ENCODE peak calls at places on chromosomes 12 and 14, in ten cellular contexts. Z, H, W, L, O, S, X, M, G and N are unnamed samples.

GRCh38 chr14:24734917-24735500 is 101.0 kb upstream of the GZMB start:
- DNase-seq in X (no peak), Z (peak; percentile 52), S (no peak), M (peak; percentile 39), L (no peak), G (no peak), H (peak; percentile 83), W (peak; percentile 63), O (peak; percentile 7), N (peak; percentile 54)

GRCh38 chr12:10033783-10034381 is 3.4 kb downstream of the CLEC9A start:
- DNase-seq in G (no peak), S (no peak), X (no peak), H (no peak), M (no peak), L (no peak), Z (peak; percentile 27), O (no peak), W (peak; percentile 7), N (no peak)

GRCh38 chr12:125797421-125798175 is 732.4 kb downstream of the AACS start:
- DNase-seq in H (no peak), S (no peak), X (no peak), Z (peak; percentile 70), W (no peak), O (no peak), M (no peak), G (no peak), L (no peak), N (no peak)

GRCh38 chr12:25759752-25760151 is 198.7 kb upstream of the RASSF8 start:
- DNase-seq in Z (no peak), H (no peak), M (no peak), O (no peak), G (no peak), L (no peak), W (peak; percentile 3), S (no peak), X (no peak), N (no peak)

GRCh38 chr14:103558071-103558882 is 4.2 kb downstream of the BAG5 start:
- DNase-seq in M (no peak), Z (peak; percentile 70), O (no peak), W (peak; percentile 53), L (no peak), S (no peak), X (no peak), H (no peak), G (no peak), N (no peak)

GRCh38 chr12:122749569-122750332 is 2.9 kb upstream of the DENR start:
- DNase-seq in W (no peak), H (peak; percentile 35), G (no peak), L (peak; percentile 82), X (no peak), M (no peak), O (peak; percentile 64), S (no peak), Z (no peak), N (no peak)

GRCh38 chr12:2481951-2482350 is 312.8 kb upstream of the FKBP4 start:
- DNase-seq in G (no peak), Z (no peak), M (no peak), L (no peak), S (no peak), H (no peak), O (no peak), X (no peak), W (no peak), N (no peak)

GRCh38 chr12:68159681-68160304 is at the start of gene IFNG:
- DNase-seq in O (no peak), G (no peak), Z (no peak), L (no peak), W (no peak), S (no peak), X (no peak), H (no peak), M (no peak), N (no peak)

GRCh38 chr12:40232602-40233001 is 7.8 kb downstream of the LRRK2 start:
- DNase-seq in M (no peak), G (no peak), L (no peak), H (no peak), O (no peak), W (no peak), S (no peak), X (no peak), Z (no peak), N (no peak)

GRCh38 chr14:49950275-49951250 is 57.7 kb downstream of the ARF6 start:
- DNase-seq in W (no peak), Z (no peak), L (no peak), O (no peak), S (no peak), M (no peak), X (no peak), H (no peak), G (no peak), N (no peak)

GRCh38 chr12:53977596-53978464 is 3.1 kb upstream of the HOTAIR start:
- DNase-seq in Z (no peak), W (no peak), L (no peak), X (no peak), H (no peak), O (no peak), S (no peak), G (no peak), M (no peak), N (no peak)

GRCh38 chr12:113844495-113845175 is 121.5 kb downstream of the RBM19 start:
- DNase-seq in X (no peak), L (no peak), M (no peak), W (no peak), H (no peak), S (no peak), G (no peak), Z (no peak), O (no peak), N (peak; percentile 35)

DNA sequence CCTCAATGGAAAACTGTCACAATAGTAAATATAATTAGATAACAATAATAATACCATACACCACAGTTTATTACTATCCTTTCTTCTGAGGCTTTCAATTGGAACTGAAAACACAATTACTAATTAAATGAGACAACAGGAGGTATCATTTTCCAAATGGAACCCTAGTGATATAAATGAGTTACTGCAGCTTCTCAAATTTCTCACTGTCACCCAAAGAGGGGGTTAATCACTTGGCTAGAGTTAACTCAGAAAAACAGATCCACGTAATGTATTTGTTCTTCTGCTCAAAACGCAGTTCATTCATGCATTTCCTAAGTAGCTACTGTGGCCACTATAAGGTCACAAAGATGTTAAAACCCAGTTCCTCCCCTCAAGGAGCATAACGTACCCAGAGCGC is 120.9 kb upstream of the FOXN3 start:
- DNase-seq in Z (no peak), L (no peak), W (no peak), O (no peak), S (no peak), H (no peak), M (no peak), G (no peak), X (no peak), N (no peak)
- TF ChIP-seq CTCF in Z (no peak), L (peak; percentile 59), W (peak; percentile 55), O (no peak), S (peak; percentile 51), H (peak; percentile 11), M (no peak), G (no peak), X (no peak), N (peak; percentile 9)

GRCh38 chr14:32226051-32226450 is 23.0 kb upstream of the RNU6-8 start:
- DNase-seq in L (no peak), O (no peak), M (no peak), H (no peak), W (no peak), X (no peak), Z (peak; percentile 20), G (no peak), S (no peak), N (no peak)

GRCh38 chr14:32232481-32232880 is 29.4 kb upstream of the RNU6-8 start:
- DNase-seq in H (no peak), O (no peak), Z (no peak), X (no peak), W (no peak), S (no peak), L (no peak), G (no peak), M (no peak), N (no peak)

GRCh38 chr14:32233292-32233691 is 30.2 kb upstream of the RNU6-8 start:
- DNase-seq in L (no peak), S (no peak), H (no peak), X (no peak), M (no peak), G (no peak), W (no peak), Z (no peak), O (no peak), N (no peak)

GRCh38 chr14:32230695-32231280 is 27.7 kb upstream of the RNU6-8 start:
- DNase-seq in S (no peak), G (no peak), O (peak; percentile 16), L (no peak), H (no peak), X (no peak), M (no peak), W (peak; percentile 87), Z (peak; percentile 66), N (no peak)

GRCh38 chr14:32230181-32230580 is 27.1 kb upstream of the RNU6-8 start:
- DNase-seq in H (no peak), L (no peak), X (no peak), W (peak; percentile 49), M (no peak), G (no peak), Z (peak; percentile 41), S (no peak), O (peak; percentile 43), N (no peak)
- TF ChIP-seq CTCF in H (no peak), L (no peak), X (no peak), W (no peak), M (peak; percentile 3), G (no peak), Z (no peak), S (no peak), O (peak; percentile 25), N (no peak)

GRCh38 chr14:53055003-53055402 is 98.1 kb downstream of the DDHD1 start:
- DNase-seq in O (peak; percentile 28), X (no peak), H (peak; percentile 53), W (peak; percentile 64), M (peak; percentile 18), L (no peak), Z (peak; percentile 75), S (no peak), G (no peak), N (no peak)
- TF ChIP-seq CTCF in O (peak; percentile 83), X (peak; percentile 86), H (peak; percentile 84), W (peak; percentile 92), M (peak; percentile 56), L (peak; percentile 83), Z (peak; percentile 64), S (peak; percentile 66), G (peak; percentile 67), N (peak; percentile 76)

GRCh38 chr12:112258926-112259325 is 123.3 kb downstream of the HECTD4 start:
- DNase-seq in Z (no peak), G (no peak), W (no peak), O (no peak), S (no peak), L (no peak), H (no peak), X (no peak), M (no peak), N (no peak)

GRCh38 chr12:112266473-112266872 is 115.8 kb downstream of the HECTD4 start:
- DNase-seq in O (no peak), M (no peak), G (no peak), S (no peak), X (no peak), L (no peak), Z (no peak), H (no peak), W (no peak), N (no peak)

GRCh38 chr12:112256780-112257179 is 125.5 kb downstream of the HECTD4 start:
- DNase-seq in H (no peak), X (no peak), Z (no peak), O (no peak), G (no peak), S (no peak), L (no peak), W (no peak), M (no peak), N (no peak)

GRCh38 chr12:112261559-112261958 is 120.7 kb downstream of the HECTD4 start:
- DNase-seq in M (no peak), O (peak; percentile 37), S (peak; percentile 23), Z (no peak), L (peak; percentile 66), W (no peak), G (no peak), X (no peak), H (peak; percentile 27), N (no peak)
- TF ChIP-seq CTCF in M (peak; percentile 17), O (peak; percentile 15), S (no peak), Z (peak; percentile 40), L (peak; percentile 61), W (peak; percentile 36), G (no peak), X (no peak), H (peak; percentile 48), N (no peak)